ENCODE peak calls at places on chromosome 22, in nine cellular contexts. B is neural progenitor cell, L is GM23338, D is GM23248, A is MM.1S, T is PC-3, R is OCI-LY7, J is HCT116, G is SK-N-SH. V is an unnamed sample.

GRCh38 chr22:44628856-44629255 is 73.1 kb upstream of the PRR5 start:
- DNase-seq in B (no peak), L (no peak), D (no peak), A (no peak), T (no peak), R (no peak), J (no peak), G (no peak), V (no peak)

GRCh38 chr22:23386822-23387580 is 193.1 kb downstream of the IGLL1 start:
- DNase-seq in B (no peak), L (no peak), D (no peak), A (no peak), T (no peak), R (no peak), J (no peak), G (no peak), V (no peak)

GRCh38 chr22:43754176-43754575 is 57.9 kb downstream of the EFCAB6 start:
- DNase-seq in B (no peak), L (no peak), D (no peak), A (no peak), T (no peak), R (no peak), J (no peak), G (no peak), V (no peak)

GRCh38 chr22:42887523-42888507 is 30.7 kb upstream of the ARFGAP3 start:
- DNase-seq in B (no peak), L (no peak), D (no peak), A (no peak), T (no peak), R (no peak), J (no peak), G (no peak), V (peak; percentile 87)

GRCh38 chr22:32805586-32805881 is 4.0 kb downstream of the TIMP3 start:
- DNase-seq in B (no peak), L (no peak), D (no peak), A (no peak), T (no peak), R (no peak), J (no peak), G (no peak), V (no peak)

GRCh38 chr22:35868938-35869337 is 151.3 kb downstream of the APOL5 start:
- DNase-seq in B (peak; percentile 44), L (peak; percentile 50), D (peak; percentile 12), A (no peak), T (peak; percentile 9), R (no peak), J (no peak), G (no peak), V (no peak)

GRCh38 chr22:23178512-23179254 is 1.6 kb upstream of the BCR start:
- DNase-seq in B (peak; percentile 84), L (peak; percentile 88), D (peak; percentile 69), A (peak; percentile 67), T (peak; percentile 68), R (peak; percentile 70), J (peak; percentile 27), G (peak; percentile 91), V (peak; percentile 85)

GRCh38 chr22:47278655-47279054 is 516.2 kb downstream of the TBC1D22A start:
- DNase-seq in B (no peak), L (no peak), D (no peak), A (no peak), T (no peak), R (no peak), J (no peak), G (no peak), V (no peak)

GRCh38 chr22:40138866-40139265 is 38.9 kb upstream of the TNRC6B start:
- DNase-seq in B (no peak), L (no peak), D (no peak), A (no peak), T (no peak), R (no peak), J (no peak), G (no peak), V (no peak)

GRCh38 chr22:43789452-43789851 is 22.7 kb downstream of the EFCAB6 start:
- DNase-seq in B (no peak), L (no peak), D (peak; percentile 99), A (no peak), T (peak; percentile 70), R (no peak), J (no peak), G (peak; percentile 65), V (peak; percentile 76)

GRCh38 chr22:38957046-38957770 is at the start of gene APOBEC3A:
- DNase-seq in B (no peak), L (no peak), D (no peak), A (no peak), T (no peak), R (no peak), J (no peak), G (no peak), V (no peak)

GRCh38 chr22:47395481-47395880 is 633.0 kb downstream of the TBC1D22A start:
- DNase-seq in B (no peak), L (no peak), D (no peak), A (no peak), T (peak; percentile 82), R (no peak), J (no peak), G (no peak), V (no peak)

GRCh38 chr22:17785185-17786184 is 11.2 kb upstream of the BID start:
- DNase-seq in B (peak; percentile 50), L (peak; percentile 95), D (peak; percentile 49), A (peak; percentile 71), T (peak; percentile 70), R (peak; percentile 79), J (peak; percentile 41), G (no peak), V (peak; percentile 54)

GRCh38 chr22:38721551-38721950 is 15.8 kb downstream of the GTPBP1 start:
- DNase-seq in B (no peak), L (no peak), D (no peak), A (no peak), T (no peak), R (no peak), J (no peak), G (no peak), V (no peak)

GRCh38 chr22:19229600-19229999 is 51.1 kb upstream of the SLC25A1 start:
- DNase-seq in B (no peak), L (no peak), D (no peak), A (no peak), T (no peak), R (no peak), J (no peak), G (no peak), V (no peak)

GRCh38 chr22:39947488-39948216 is 12.5 kb upstream of the TMA7B start:
- DNase-seq in B (no peak), L (no peak), D (no peak), A (no peak), T (no peak), R (no peak), J (no peak), G (no peak), V (no peak)

GRCh38 chr22:43260818-43261217 is 73.9 kb upstream of the TTLL12 start:
- DNase-seq in B (no peak), L (no peak), D (no peak), A (no peak), T (no peak), R (no peak), J (no peak), G (no peak), V (no peak)

GRCh38 chr22:47784367-47784983 is 1022.0 kb downstream of the TBC1D22A start:
- DNase-seq in B (no peak), L (no peak), D (no peak), A (no peak), T (no peak), R (no peak), J (no peak), G (no peak), V (no peak)

GRCh38 chr22:41256898-41257260 is 16.1 kb upstream of the CHADL start:
- DNase-seq in B (peak; percentile 46), L (peak; percentile 47), D (no peak), A (no peak), T (peak; percentile 53), R (no peak), J (no peak), G (no peak), V (no peak)
- TF ChIP-seq EZH2phosphoT487 in B (no peak), L (no peak), D (no peak), A (no peak), T (no peak), R (no peak), J (no peak), G (no peak), V (no peak)

DNA sequence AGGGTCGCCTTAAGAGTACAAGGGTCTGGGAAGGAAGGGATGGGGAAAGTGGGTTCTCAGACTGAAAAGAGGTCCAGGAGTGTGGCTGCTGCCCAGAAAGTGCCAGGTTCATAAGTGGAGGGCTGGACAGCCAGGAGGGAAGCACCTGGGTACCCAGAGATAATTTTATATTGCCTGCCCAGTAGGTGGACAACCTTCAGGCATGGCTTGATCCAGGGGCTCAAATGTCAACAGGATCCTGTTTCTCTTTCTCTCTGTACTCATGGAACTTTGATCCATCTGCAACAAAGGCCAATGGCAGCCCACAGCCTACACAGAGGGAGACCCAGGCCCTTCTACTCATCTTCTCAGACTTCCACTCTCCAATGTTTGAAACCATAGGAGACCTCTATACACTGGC is 80.5 kb upstream of the GRK3 start:
- DNase-seq in B (no peak), L (no peak), D (no peak), A (no peak), T (no peak), R (no peak), J (no peak), G (no peak), V (no peak)
- TF ChIP-seq EZH2phosphoT487 in B (no peak), L (no peak), D (no peak), A (no peak), T (no peak), R (no peak), J (no peak), G (no peak), V (no peak)

DNA sequence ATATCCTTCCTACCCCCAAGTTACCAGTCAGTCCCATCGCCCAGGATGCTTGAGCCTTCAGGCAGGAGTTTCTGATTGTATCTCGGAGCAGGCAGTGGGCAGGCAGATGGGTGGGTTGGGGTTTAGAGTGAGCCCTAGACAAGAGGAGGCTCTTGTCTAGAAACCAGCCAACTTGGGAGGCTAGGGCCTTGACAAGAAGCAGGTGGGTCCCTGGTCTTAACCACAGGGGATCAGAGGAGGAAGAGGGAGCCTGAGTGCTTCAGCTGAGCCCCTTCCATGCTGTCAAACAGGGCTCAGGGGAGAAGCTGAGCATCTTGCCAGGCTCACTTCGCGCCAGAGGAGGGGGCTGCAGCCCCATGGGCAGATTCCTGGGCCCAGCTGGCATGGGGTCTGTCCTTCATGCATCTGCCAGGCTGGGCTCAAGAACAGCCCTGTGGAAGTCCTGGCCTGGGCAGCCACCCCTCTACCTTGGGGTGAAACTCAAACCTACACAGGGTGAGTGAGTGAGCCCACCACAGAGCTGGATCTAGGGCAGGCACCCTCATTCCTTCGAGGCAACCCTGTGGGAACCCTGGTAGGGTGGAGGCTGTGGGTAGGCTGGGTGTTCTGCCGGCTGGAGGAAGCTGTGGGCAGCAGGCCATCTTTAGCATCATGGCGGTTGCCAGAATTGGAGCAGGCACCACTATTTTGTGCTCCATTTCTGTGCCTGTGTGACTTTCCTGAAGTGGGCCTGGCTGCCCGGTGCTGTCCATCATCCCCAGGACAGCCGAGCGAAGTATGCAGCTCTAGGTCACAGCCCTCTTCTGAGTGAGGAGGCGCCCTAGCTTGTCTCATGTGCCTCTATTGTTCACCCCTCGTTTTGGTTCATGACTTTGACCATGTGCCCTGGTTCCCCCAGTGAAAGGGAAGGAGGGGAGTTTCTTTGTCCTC is 108.1 kb downstream of the MORC2 start:
- DNase-seq in B (no peak), L (no peak), D (no peak), A (no peak), T (no peak), R (no peak), J (no peak), G (peak; percentile 32), V (peak; percentile 2)
- TF ChIP-seq EZH2phosphoT487 in B (no peak), L (no peak), D (no peak), A (no peak), T (no peak), R (no peak), J (no peak), G (no peak), V (no peak)

GRCh38 chr22:30810105-30810504 is 115.4 kb downstream of the OSBP2 start:
- DNase-seq in B (no peak), L (no peak), D (no peak), A (no peak), T (no peak), R (no peak), J (no peak), G (no peak), V (no peak)
- TF ChIP-seq EZH2phosphoT487 in B (no peak), L (no peak), D (no peak), A (no peak), T (no peak), R (no peak), J (no peak), G (no peak), V (no peak)